ENCODE peak calls at places on chromosomes 4 and X, in eight cellular contexts. U is astrocyte of the spinal cord, Y is brain microvascular endothelial cell, M is fibroblast of mammary gland, J is GM12865, T is HepG2, I is neural progenitor cell, G is AG09319. H is an unnamed sample.

GRCh38 chr4:172134536-172134935 is 321.3 kb downstream of the GALNTL6 start:
- DNase-seq in U (no peak), Y (no peak), M (peak; percentile 38), J (no peak), T (no peak), I (no peak), G (no peak), H (no peak)

GRCh38 chrX:94758130-94758529 is 1084.1 kb downstream of the FAM133A start:
- DNase-seq in U (no peak), Y (no peak), M (no peak), J (no peak), T (no peak), I (no peak), G (no peak), H (no peak)

GRCh38 chrX:110667706-110668105 is 127.9 kb downstream of the CHRDL1 start:
- DNase-seq in U (no peak), Y (no peak), M (no peak), J (no peak), T (no peak), I (peak; percentile 82), G (no peak), H (no peak)

GRCh38 chrX:150504399-150505186 is 63.8 kb upstream of the MTM1 start:
- DNase-seq in U (peak; percentile 24), Y (no peak), M (peak; percentile 15), J (no peak), T (no peak), I (peak; percentile 19), G (no peak), H (peak; percentile 30)

GRCh38 chr4:42641696-42642095 is 15.2 kb downstream of the ATP8A1 start:
- DNase-seq in U (no peak), Y (no peak), M (no peak), J (peak; percentile 60), T (no peak), I (no peak), G (no peak), H (no peak)

GRCh38 chr4:189436207-189436606 is 504.5 kb upstream of the FRG1 start:
- DNase-seq in U (no peak), Y (no peak), M (no peak), J (no peak), T (peak; percentile 6), I (peak; percentile 14), G (no peak), H (peak; percentile 36)

GRCh38 chr4:145770124-145770523 is 90.2 kb downstream of the C4orf51 start:
- DNase-seq in U (no peak), Y (no peak), M (no peak), J (no peak), T (no peak), I (no peak), G (no peak), H (no peak)

GRCh38 chr4:5885733-5886132 is 7.2 kb downstream of the CRMP1 start:
- DNase-seq in U (no peak), Y (no peak), M (no peak), J (no peak), T (no peak), I (no peak), G (no peak), H (no peak)

GRCh38 chrX:112512509-112512908 is 167.2 kb downstream of the LHFPL1 start:
- DNase-seq in U (no peak), Y (no peak), M (no peak), J (no peak), T (no peak), I (peak; percentile 18), G (no peak), H (no peak)

GRCh38 chr4:38231626-38232025 is 271.4 kb downstream of the PTTG2 start:
- DNase-seq in U (no peak), Y (no peak), M (no peak), J (no peak), T (no peak), I (no peak), G (no peak), H (no peak)

GRCh38 chr4:23887173-23887572 is 2.7 kb downstream of the PPARGC1A start:
- DNase-seq in U (no peak), Y (no peak), M (no peak), J (no peak), T (no peak), I (no peak), G (no peak), H (no peak)

GRCh38 chr4:144899393-144899792 is 198.6 kb downstream of the ANAPC10 start:
- DNase-seq in U (no peak), Y (no peak), M (no peak), J (no peak), T (no peak), I (no peak), G (no peak), H (no peak)

GRCh38 chr4:11106190-11106589 is 322.5 kb downstream of the HS3ST1 start:
- DNase-seq in U (peak; percentile 72), Y (no peak), M (peak; percentile 49), J (peak; percentile 9), T (no peak), I (no peak), G (no peak), H (no peak)

GRCh38 chr4:29553842-29554241 is 1166.3 kb upstream of the PCDH7 start:
- DNase-seq in U (peak; percentile 5), Y (no peak), M (peak; percentile 5), J (no peak), T (no peak), I (no peak), G (no peak), H (no peak)

GRCh38 chrX:129631850-129632249 is 22.9 kb downstream of the APLN start:
- DNase-seq in U (no peak), Y (no peak), M (no peak), J (no peak), T (no peak), I (no peak), G (no peak), H (no peak)

GRCh38 chrX:49309401-49309981 is 6.0 kb downstream of the GAGE10 start:
- DNase-seq in U (peak; percentile 31), Y (peak; percentile 6), M (peak; percentile 38), J (no peak), T (no peak), I (peak; percentile 7), G (no peak), H (peak; percentile 17)

GRCh38 chr4:14867847-14868246 is 134.4 kb upstream of the CPEB2 start:
- DNase-seq in U (no peak), Y (no peak), M (no peak), J (no peak), T (no peak), I (peak; percentile 89), G (no peak), H (no peak)

GRCh38 chr4:41339812-41340809 is 83.4 kb downstream of the UCHL1 start:
- DNase-seq in U (peak; percentile 54), Y (no peak), M (peak; percentile 37), J (no peak), T (no peak), I (peak; percentile 60), G (peak; percentile 88), H (no peak)

GRCh38 chr4:41985151-41985550 is 3.6 kb downstream of the DCAF4L1 start:
- DNase-seq in U (no peak), Y (no peak), M (no peak), J (no peak), T (no peak), I (no peak), G (no peak), H (no peak)

GRCh38 chr4:65668201-65669007 is 1.9 kb downstream of the EPHA5 start:
- DNase-seq in U (peak; percentile 47), Y (peak; percentile 41), M (peak; percentile 16), J (no peak), T (no peak), I (peak; percentile 49), G (no peak), H (peak; percentile 15)

GRCh38 chr4:26780524-26780923 is 80.1 kb upstream of the STIM2 start:
- DNase-seq in U (peak; percentile 39), Y (no peak), M (peak; percentile 78), J (peak; percentile 52), T (no peak), I (no peak), G (peak; percentile 11), H (no peak)

GRCh38 chr4:67035501-67035900 is 509.8 kb downstream of the CENPC start:
- DNase-seq in U (peak; percentile 89), Y (peak; percentile 96), M (peak; percentile 73), J (no peak), T (peak; percentile 20), I (no peak), G (no peak), H (no peak)

GRCh38 chrX:63441717-63442116 is 90.6 kb upstream of the SPIN4 start:
- DNase-seq in U (no peak), Y (no peak), M (no peak), J (no peak), T (no peak), I (no peak), G (no peak), H (no peak)

GRCh38 chr4:185227131-185227551 is 17.7 kb downstream of the SNX25 start:
- DNase-seq in U (no peak), Y (no peak), M (no peak), J (no peak), T (peak; percentile 29), I (no peak), G (no peak), H (peak; percentile 82)
- TF ChIP-seq CTCF in U (peak; percentile 30), Y (peak; percentile 48), M (peak; percentile 28), J (no peak), T (peak; percentile 57), I (peak; percentile 8), G (no peak), H (no peak)

GRCh38 chrX:69522052-69522451 is 17.9 kb downstream of the NALF2 start:
- DNase-seq in U (no peak), Y (no peak), M (no peak), J (no peak), T (no peak), I (no peak), G (no peak), H (no peak)
- TF ChIP-seq CTCF in U (no peak), Y (no peak), M (no peak), J (no peak), T (no peak), I (no peak), G (no peak), H (no peak)

GRCh38 chr4:152848508-152848907 is 68.8 kb downstream of the ARFIP1 start:
- DNase-seq in U (no peak), Y (no peak), M (peak; percentile 8), J (no peak), T (no peak), I (no peak), G (no peak), H (no peak)
- TF ChIP-seq CTCF in U (no peak), Y (no peak), M (no peak), J (no peak), T (no peak), I (no peak), G (no peak), H (no peak)

GRCh38 chrX:80648023-80648422 is 161.7 kb downstream of the BRWD3 start:
- DNase-seq in U (peak; percentile 0), Y (no peak), M (peak; percentile 10), J (peak; percentile 0), T (no peak), I (peak; percentile 4), G (no peak), H (no peak)
- TF ChIP-seq CTCF in U (peak; percentile 53), Y (peak; percentile 40), M (peak; percentile 52), J (peak; percentile 36), T (peak; percentile 24), I (peak; percentile 58), G (peak; percentile 40), H (no peak)

DNA sequence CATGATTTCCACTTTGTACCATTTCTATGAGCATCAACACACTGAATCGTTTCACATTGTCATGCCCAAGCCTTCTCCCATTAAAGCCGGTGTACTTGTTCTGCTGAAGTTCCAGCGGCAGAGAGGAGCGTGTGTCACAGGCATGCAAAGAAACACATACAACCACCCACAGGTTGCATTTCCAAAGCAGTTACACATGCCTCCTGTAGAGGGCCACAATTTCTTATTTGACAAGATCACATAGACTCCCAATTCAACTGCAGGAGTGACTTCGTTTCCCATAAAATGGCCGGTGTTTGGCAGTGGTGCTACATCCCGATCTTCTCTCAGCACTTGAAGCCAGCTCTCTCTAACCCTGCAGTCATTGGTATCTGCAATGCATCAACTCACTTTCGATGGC is 992.6 kb downstream of the NLGN4X start:
- DNase-seq in U (no peak), Y (no peak), M (no peak), J (no peak), T (no peak), I (peak; percentile 44), G (no peak), H (no peak)
- TF ChIP-seq CTCF in U (no peak), Y (no peak), M (no peak), J (no peak), T (no peak), I (peak; percentile 56), G (no peak), H (no peak)

H was measured in body of pancreas.